ENCODE peak calls at places on chromosome 7, in ten cellular contexts. J is brain microvascular endothelial cell; E is astrocyte of the spinal cord; S is MM.1S; D is CD8-positive, alpha-beta T cell; P is retinal pigment epithelial cell; K is kidney epithelial cell; T is cardiac muscle cell; U is lower leg skin; F is kidney. L is an unnamed sample.

GRCh38 chr7:116443101-116443523 is 56.4 kb upstream of the CAV2 start:
- DNase-seq in E (peak; percentile 94), U (no peak), D (no peak), F (no peak), T (peak; percentile 93), J (peak; percentile 79), P (peak; percentile 86), K (peak; percentile 89), S (no peak), L (no peak)

GRCh38 chr7:28958235-28958945 is at the start of gene TRIL:
- DNase-seq in S (no peak), P (no peak), T (peak; percentile 93), D (no peak), E (peak; percentile 61), J (peak; percentile 45), K (no peak), U (peak; percentile 94), F (peak; percentile 94), L (no peak)

GRCh38 chr7:88109612-88110011 is 110.2 kb downstream of the SRI start:
- DNase-seq in T (no peak), J (no peak), D (no peak), U (no peak), E (no peak), P (no peak), K (no peak), F (no peak), S (no peak), L (no peak)

GRCh38 chr7:134856141-134856540 is 76.7 kb downstream of the CALD1 start:
- DNase-seq in U (no peak), S (no peak), E (no peak), K (no peak), D (no peak), J (no peak), F (no peak), T (peak; percentile 23), P (no peak), L (no peak)

GRCh38 chr7:103689262-103689661 is 243.3 kb upstream of the SLC26A5 start:
- DNase-seq in T (no peak), U (no peak), D (no peak), K (no peak), E (no peak), P (no peak), J (no peak), S (no peak), F (no peak), L (no peak)

GRCh38 chr7:85154282-85154937 is 32.4 kb downstream of the SEMA3D start:
- DNase-seq in U (no peak), K (no peak), S (no peak), E (no peak), J (no peak), F (no peak), T (no peak), D (no peak), P (no peak), L (no peak)

GRCh38 chr7:35691827-35692307 is 3.1 kb downstream of the HERPUD2 start:
- DNase-seq in D (no peak), S (no peak), U (no peak), F (no peak), E (no peak), T (peak; percentile 47), K (no peak), J (no peak), P (no peak), L (peak; percentile 54)

GRCh38 chr7:45689797-45690761 is 115.9 kb downstream of the ADCY1 start:
- DNase-seq in K (no peak), U (no peak), P (no peak), E (no peak), D (no peak), S (no peak), J (no peak), F (no peak), T (no peak), L (no peak)

GRCh38 chr7:90980545-90980944 is 283.7 kb upstream of the FZD1 start:
- DNase-seq in T (peak; percentile 31), J (no peak), K (no peak), E (no peak), S (no peak), D (no peak), F (no peak), U (no peak), P (no peak), L (no peak)

GRCh38 chr7:134182078-134182477 is 54.9 kb downstream of the LRGUK start:
- DNase-seq in P (no peak), U (no peak), D (no peak), T (no peak), S (no peak), J (no peak), K (no peak), F (no peak), E (no peak), L (no peak)

GRCh38 chr7:138752568-138753518 is 45.0 kb upstream of the TMEM213 start:
- DNase-seq in T (no peak), U (peak; percentile 90), F (peak; percentile 91), J (no peak), E (peak; percentile 32), S (peak; percentile 96), D (peak; percentile 87), K (peak; percentile 98), P (no peak), L (peak; percentile 78)

GRCh38 chr7:90766814-90767564 is 170.9 kb downstream of the CDK14 start:
- DNase-seq in U (no peak), E (peak; percentile 64), P (no peak), F (no peak), T (peak; percentile 93), S (no peak), D (no peak), J (peak; percentile 47), K (peak; percentile 83), L (no peak)

GRCh38 chr7:156589808-156590207 is 50.8 kb upstream of the RNF32 start:
- DNase-seq in D (no peak), U (no peak), P (no peak), J (no peak), S (no peak), T (no peak), F (no peak), K (no peak), E (no peak), L (no peak)
- TF ChIP-seq CTCF in D (no peak), U (no peak), P (no peak), J (no peak), S (no peak), T (no peak), F (no peak), K (no peak), E (no peak), L (no peak)

DNA sequence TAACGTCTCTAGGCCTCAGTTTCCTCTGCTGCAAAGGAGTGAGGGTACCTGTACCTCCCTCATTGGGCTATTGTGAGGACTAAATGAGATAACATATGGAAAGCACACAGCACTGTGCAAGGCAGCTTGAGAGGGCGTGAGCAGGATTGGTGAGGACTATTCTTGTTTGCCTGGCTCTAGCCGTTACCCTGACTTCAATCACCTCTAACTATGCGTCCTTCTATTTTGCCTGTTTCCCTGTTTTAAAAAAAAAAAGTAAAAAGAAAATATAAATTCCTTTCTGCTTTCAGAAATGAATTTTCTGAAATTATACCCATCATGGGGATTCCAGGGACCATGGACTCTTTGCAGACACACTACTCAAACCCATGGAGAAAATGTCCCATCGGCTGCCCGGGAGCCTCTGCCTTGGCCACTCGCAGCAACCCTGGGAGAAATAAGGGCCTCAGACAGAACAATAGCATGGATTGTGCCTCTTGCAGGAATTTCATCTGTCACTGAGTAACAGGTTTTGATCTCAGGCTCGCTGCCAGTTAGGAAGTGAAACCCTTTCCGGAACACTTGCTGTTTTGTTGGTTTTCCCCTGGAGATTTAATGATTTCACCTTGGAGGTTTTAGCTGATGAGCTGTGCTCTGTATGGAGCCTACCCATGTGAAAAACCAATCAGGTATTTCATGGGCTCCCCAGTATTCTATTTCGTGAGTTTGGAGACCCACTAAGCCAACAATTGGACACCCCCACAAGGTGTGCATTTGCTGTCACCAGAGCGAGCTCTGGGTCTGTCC is 55.6 kb downstream of the STEAP1B start:
- DNase-seq in E (no peak), D (no peak), T (peak; percentile 45), U (no peak), F (peak; percentile 72), P (peak; percentile 51), K (no peak), S (no peak), J (no peak), L (peak; percentile 45)
- H3K4me3 ChIP-seq in E (no peak overlapping the region), D (no peak overlapping the region), T (no peak overlapping the region), U (no peak overlapping the region), F (no peak overlapping the region), P (no peak overlapping the region), K (no peak overlapping the region), S (peak overlapping the region; percentile 35), J (no peak overlapping the region), L (no peak overlapping the region)

GRCh38 chr7:158407581-158408331 is 179.9 kb downstream of the PTPRN2 start:
- DNase-seq in T (peak; percentile 56), S (no peak), E (peak; percentile 34), U (no peak), J (peak; percentile 36), D (no peak), F (no peak), P (no peak), K (no peak), L (no peak)
- TF ChIP-seq CTCF in T (peak; percentile 31), S (peak; percentile 41), E (peak; percentile 20), U (no peak), J (no peak), D (no peak), F (peak; percentile 14), P (no peak), K (peak; percentile 1), L (no peak)

GRCh38 chr7:97005764-97006145 is 402 bp downstream of the DLX6 start:
- DNase-seq in E (peak; percentile 16), D (no peak), S (no peak), P (no peak), T (no peak), U (no peak), J (peak; percentile 12), F (no peak), K (no peak), L (no peak)
- H3K4me3 ChIP-seq in E (peak overlapping the region; percentile 22), D (no peak overlapping the region), S (peak overlapping the region; percentile 66), P (peak overlapping the region; percentile 37), T (peak overlapping the region; percentile 37), U (no peak overlapping the region), J (peak overlapping the region; percentile 37), F (no peak overlapping the region), K (peak overlapping the region; percentile 7), L (peak overlapping the region; percentile 28)

L was measured in GM12865.